ENCODE peak calls at places on chromosomes 3 and 15, in four cellular contexts. K is heart right ventricle, U is endodermal cell, E is sigmoid colon. T is an unnamed sample. For H3K9me3, the result is how much of the 10 kb centered on the place peaks cover.

GRCh38 chr15:29066848-29067247 is 181.1 kb downstream of the APBA2 start:
- DNase-seq in K (no peak), U (no peak), E (no peak), T (no peak)

GRCh38 chr15:40069178-40070165 is 30.5 kb upstream of the SRP14 start:
- DNase-seq in K (peak), U (peak), E (peak), T (no peak)

GRCh38 chr3:111768571-111769100 is 90.4 kb upstream of the PHLDB2 start:
- DNase-seq in K (no peak), U (no peak), E (no peak), T (no peak)

GRCh38 chr3:171379281-171379680 is 80.9 kb downstream of the TNIK start:
- DNase-seq in K (no peak), U (no peak), E (no peak), T (no peak)

GRCh38 chr3:67524046-67524445 is 130.4 kb downstream of the SUCLG2 start:
- DNase-seq in K (no peak), U (no peak), E (no peak), T (no peak)

GRCh38 chr3:185722920-185723319 is 101.9 kb downstream of the IGF2BP2 start:
- DNase-seq in K (no peak), U (no peak), E (no peak), T (no peak)

GRCh38 chr15:72231847-72232461 is 964 bp upstream of the PKM start:
- DNase-seq in K (peak), U (peak), E (no peak), T (no peak)

GRCh38 chr15:75397494-75397893 is 29.1 kb upstream of the MAN2C1 start:
- DNase-seq in K (no peak), U (no peak), E (no peak), T (no peak)

GRCh38 chr3:168834558-168834957 is 738.8 kb upstream of the GOLIM4 start:
- DNase-seq in K (no peak), U (no peak), E (no peak), T (no peak)

GRCh38 chr3:72683068-72683467 is 165.2 kb downstream of the SHQ1 start:
- DNase-seq in K (no peak), U (no peak), E (no peak), T (no peak)

GRCh38 chr15:91561371-91562100 is 292.0 kb upstream of the SLCO3A1 start:
- DNase-seq in K (peak), U (no peak), E (peak), T (no peak)

GRCh38 chr3:140906785-140907184 is 34.9 kb upstream of the SLC25A36 start:
- DNase-seq in K (no peak), U (no peak), E (no peak), T (no peak)

GRCh38 chr3:9825461-9826040 is 15.5 kb downstream of the TTLL3 start:
- DNase-seq in K (no peak), U (no peak), E (no peak), T (no peak)

GRCh38 chr3:9828801-9829755 is 14.7 kb downstream of the RPUSD3 start:
- DNase-seq in K (no peak), U (no peak), E (peak), T (no peak)

GRCh38 chr3:9831253-9831652 is 12.6 kb downstream of the RPUSD3 start:
- DNase-seq in K (no peak), U (no peak), E (no peak), T (no peak)

DNA sequence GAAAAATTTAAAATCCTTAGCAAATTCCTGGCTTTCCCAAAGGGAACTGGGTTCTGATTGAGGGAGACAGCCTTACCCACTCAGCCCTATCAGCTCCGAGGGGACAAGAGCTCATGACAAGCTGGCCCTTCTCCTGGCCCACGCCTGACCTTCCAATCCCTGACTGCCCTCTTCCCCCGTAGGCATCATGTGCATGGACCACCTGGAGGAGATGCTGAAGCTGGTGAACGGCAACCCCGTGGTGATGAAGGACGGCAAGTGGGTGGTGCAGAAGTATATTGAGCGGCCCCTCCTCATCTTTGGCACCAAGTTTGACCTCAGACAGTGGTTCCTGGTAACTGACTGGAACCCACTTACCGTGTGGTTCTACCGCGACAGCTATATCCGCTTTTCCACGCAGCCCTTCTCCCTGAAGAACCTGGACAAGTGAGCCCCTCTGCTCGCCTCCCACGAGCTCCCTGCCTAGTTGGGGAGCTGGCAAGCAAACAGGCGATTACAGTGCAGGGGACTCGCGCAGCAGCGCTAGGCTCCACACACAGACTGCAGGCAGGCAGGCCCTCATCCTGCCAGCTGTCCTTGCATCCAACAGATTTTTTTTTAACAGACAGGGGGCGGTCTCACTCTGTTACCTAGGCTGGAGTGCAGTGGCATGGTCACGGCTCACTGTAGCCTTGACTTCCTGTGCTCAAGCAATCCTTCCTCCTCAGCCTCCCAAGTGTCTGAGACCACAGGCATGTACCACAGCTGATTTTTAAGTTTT is 16.8 kb downstream of the RPUSD3 start:
- DNase-seq in K (no peak), U (peak), E (peak), T (no peak)
- TF ChIP-seq CTCF in K (no peak), U (peak), E (no peak), T (no peak)

DNA sequence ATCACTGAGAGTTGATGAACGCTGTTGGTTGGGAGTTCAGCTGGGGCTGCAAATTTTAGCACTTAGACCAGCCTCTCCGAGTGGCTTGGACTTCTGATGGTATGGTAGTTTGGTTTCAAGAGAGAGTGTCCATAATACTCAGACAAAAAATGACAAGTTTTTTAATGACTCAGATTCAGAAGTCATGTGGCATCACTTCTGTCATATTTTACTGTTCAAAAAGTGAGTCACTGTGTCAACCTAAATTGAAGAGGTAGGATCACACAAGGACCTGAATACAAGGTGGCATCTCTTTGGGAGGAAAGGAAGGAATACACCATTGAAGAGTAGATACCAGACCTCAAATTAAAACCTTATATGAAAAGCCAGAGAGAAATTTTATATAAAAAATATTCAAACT is 99.1 kb upstream of the CHMP2B start:
- DNase-seq in K (no peak), U (no peak), E (no peak), T (no peak)
- H3K9me3 ChIP-seq in K (under half), U (under half), E (under half), T (under half)

GRCh38 chr3:138935864-138936762 is 10.8 kb downstream of the FOXL2 start:
- DNase-seq in K (peak), U (peak), E (peak), T (peak)
- TF ChIP-seq CTCF in K (peak), U (peak), E (peak), T (peak)

GRCh38 chr15:25175789-25176615 is 221.2 kb downstream of the SNRPN start:
- DNase-seq in K (peak), U (peak), E (no peak), T (no peak)
- H3K9me3 ChIP-seq in K (under half), U (under half), E (under half), T (half or more)

DNA sequence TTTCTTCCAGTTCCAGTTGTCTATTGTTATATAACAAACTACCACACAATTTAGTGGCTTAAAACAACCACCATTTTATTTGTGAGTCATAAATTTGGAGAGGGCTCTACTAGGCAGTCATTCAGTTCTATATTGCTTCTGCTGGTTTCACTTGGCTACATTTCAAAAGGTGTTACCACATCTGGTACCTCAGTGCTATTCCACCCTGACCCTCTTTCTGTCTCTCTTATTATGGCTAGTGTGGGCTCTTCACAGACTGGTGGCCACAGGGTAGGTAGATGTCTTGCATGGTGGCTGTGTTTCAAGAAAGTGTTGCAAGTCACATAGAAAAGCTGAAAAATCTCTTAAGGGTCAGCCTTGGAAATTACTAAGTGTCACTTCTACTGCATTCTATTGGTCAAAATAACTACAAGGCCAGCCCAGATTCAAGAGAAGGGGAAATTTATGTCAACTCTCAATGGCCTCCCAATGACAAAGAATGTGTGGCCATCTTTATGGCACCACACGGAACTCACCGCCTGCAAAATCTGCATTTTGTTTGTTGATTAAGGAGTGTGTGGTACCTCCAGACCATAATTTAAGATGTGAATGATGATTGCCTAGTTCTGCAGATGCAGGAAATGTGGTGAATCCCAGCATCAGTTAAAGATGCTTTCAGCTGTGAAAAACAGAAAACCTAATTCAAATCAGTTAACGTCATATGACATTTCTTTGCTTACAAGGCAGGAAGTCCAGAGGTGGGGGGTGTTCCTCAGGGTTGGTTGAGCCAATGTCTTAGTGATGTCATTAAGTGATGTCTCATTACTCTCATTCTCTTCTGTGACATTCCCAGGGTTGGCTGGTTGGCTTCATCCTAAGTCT is 105.8 kb upstream of the RASGRP1 start:
- DNase-seq in K (no peak), U (no peak), E (no peak), T (peak)
- TF ChIP-seq CTCF in K (no peak), U (no peak), E (no peak), T (no peak)

DNA sequence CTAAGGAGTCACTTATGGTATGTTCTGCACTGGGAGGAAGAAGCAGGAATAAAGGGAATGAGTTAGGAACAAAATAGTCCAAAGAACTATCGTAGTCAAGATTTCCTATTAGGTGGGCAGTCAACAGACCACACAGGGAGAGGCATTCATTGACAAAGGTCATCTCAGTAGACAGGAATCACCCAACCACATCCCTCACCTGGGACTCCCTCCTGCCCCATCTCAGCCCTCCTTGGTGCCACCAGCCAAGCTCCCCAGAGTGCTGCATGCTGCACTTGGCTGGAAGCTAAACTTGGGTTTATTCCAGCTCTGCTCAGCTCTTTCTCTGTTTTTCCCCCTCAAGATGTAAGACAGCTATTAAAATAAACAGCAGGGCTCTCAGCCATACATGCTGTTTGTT is 72.3 kb upstream of the CTNNB1 start:
- DNase-seq in K (no peak), U (peak), E (no peak), T (no peak)
- H3K9me3 ChIP-seq in K (under half), U (under half), E (under half), T (under half)

DNA sequence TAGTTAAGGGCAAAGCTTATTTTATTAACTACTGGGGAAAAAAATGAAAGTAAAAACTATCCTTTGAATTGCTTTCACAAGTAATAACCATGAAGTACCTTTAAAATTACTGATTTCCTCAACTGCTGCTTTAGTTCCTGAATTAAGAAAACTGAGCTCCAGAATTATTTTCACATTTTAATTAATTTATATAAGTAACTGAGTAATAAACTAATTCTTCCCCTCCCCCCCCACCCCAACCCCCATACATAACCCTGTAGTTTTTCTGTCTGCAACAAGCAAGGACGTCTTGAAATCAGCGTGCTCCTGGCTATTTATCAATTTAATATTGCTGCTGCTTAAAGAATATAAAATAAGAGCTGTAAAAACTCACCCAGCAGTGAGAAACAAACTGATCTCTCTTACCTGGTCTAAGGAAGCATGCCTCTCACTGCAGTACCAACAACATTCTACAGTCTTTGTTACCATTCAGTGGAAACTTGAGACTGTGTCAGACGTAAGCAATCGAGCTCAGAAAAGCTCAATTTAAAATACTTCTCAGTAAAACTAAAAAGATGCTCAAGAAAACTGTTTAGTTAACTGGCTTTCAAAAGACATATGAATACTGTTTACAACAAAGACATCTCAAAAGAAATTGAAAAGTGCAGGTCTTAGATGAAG is 121.0 kb downstream of the TFDP2 start:
- DNase-seq in K (peak), U (peak), E (no peak), T (no peak)
- TF ChIP-seq CTCF in K (no peak), U (peak), E (no peak), T (no peak)

T was measured in CD4-positive, alpha-beta T cell.